ENCODE peak calls at places on chromosomes 13 and 19, in four cellular contexts. R is A172, B is left ventricle myocardium inferior, K is anterior cingulate cortex. W is an unnamed sample.

GRCh38 chr13:113305208-113305607 is 8.2 kb downstream of the LAMP1 start:
- DNase-seq in R (no peak), B (no peak), K (no peak), W (no peak)

GRCh38 chr19:58480481-58480830 is 4.3 kb downstream of the ZNF446 start:
- DNase-seq in R (no peak), B (no peak), K (no peak), W (no peak)

GRCh38 chr13:96650301-96650886 is 343.9 kb downstream of the OXGR1 start:
- DNase-seq in R (peak), B (no peak), K (no peak), W (no peak)

GRCh38 chr13:27926644-27927434 is 7.0 kb downstream of the PDX1 start:
- DNase-seq in R (no peak), B (no peak), K (no peak), W (no peak)

GRCh38 chr19:52336976-52337375 is 933 bp downstream of the ZNF610 start:
- DNase-seq in R (no peak), B (no peak), K (no peak), W (no peak)

GRCh38 chr19:5147074-5147970 is 178.4 kb downstream of the KDM4B start:
- DNase-seq in R (no peak), B (no peak), K (no peak), W (no peak)

GRCh38 chr19:5905072-5905778 is 553 bp downstream of the VMAC start:
- DNase-seq in R (no peak), B (no peak), K (no peak), W (no peak)

GRCh38 chr19:50025022-50025793 is at the start of gene VRK3:
- DNase-seq in R (peak), B (peak), K (peak), W (peak)

GRCh38 chr13:92547256-92547655 is 679.4 kb upstream of the GPC6 start:
- DNase-seq in R (peak), B (no peak), K (no peak), W (no peak)

GRCh38 chr19:7783991-7784421 is 21.0 kb downstream of the CLEC4M start:
- DNase-seq in R (peak), B (no peak), K (no peak), W (no peak)

GRCh38 chr13:44591316-44591715 is 15.2 kb upstream of the TSC22D1 start:
- DNase-seq in R (no peak), B (no peak), K (no peak), W (no peak)

GRCh38 chr19:13120817-13121216 is 2.8 kb downstream of the NACC1 start:
- DNase-seq in R (no peak), B (no peak), K (no peak), W (no peak)

GRCh38 chr13:65677906-65678305 is 1552.2 kb downstream of the PCDH9 start:
- DNase-seq in R (no peak), B (no peak), K (no peak), W (no peak)

GRCh38 chr19:54462713-54463530 is 656 bp downstream of the LENG9 start:
- DNase-seq in R (no peak), B (peak), K (peak), W (no peak)

GRCh38 chr13:21338651-21339278 is 120.3 kb downstream of the ZDHHC20 start:
- DNase-seq in R (no peak), B (no peak), K (no peak), W (no peak)

GRCh38 chr13:33723365-33723764 is 94.6 kb upstream of the RFC3 start:
- DNase-seq in R (no peak), B (no peak), K (no peak), W (no peak)

W was measured in occipital lobe.